ENCODE peak calls at places on chromosomes 3 and 15, in four cellular contexts. One of them, this sample, is unnamed.

GRCh38 chr15:73598540-73599195 is 34.5 kb downstream of the NPTN start:
- DNase-seq in IMR-90: peak; percentile 35
- DNase-seq in GM12878: no peak
- DNase-seq in K562: no peak
- DNase-seq in this sample: no peak

GRCh38 chr15:96119734-96120133 is 210.8 kb upstream of the NR2F2 start:
- DNase-seq in IMR-90: no peak
- DNase-seq in GM12878: no peak
- DNase-seq in K562: peak; percentile 34
- DNase-seq in this sample: no peak

GRCh38 chr15:44193651-44194396 is 1.2 kb downstream of the FRMD5 start:
- DNase-seq in IMR-90: peak; percentile 55
- DNase-seq in GM12878: no peak
- DNase-seq in K562: no peak
- DNase-seq in this sample: peak; percentile 8

GRCh38 chr15:32030795-32031194 is 480 bp downstream of the CHRNA7 start:
- DNase-seq in IMR-90: no peak
- DNase-seq in GM12878: no peak
- DNase-seq in K562: no peak
- DNase-seq in this sample: peak; percentile 16

GRCh38 chr3:105906834-105907233 is 38.0 kb upstream of the CBLB start:
- DNase-seq in IMR-90: peak; percentile 86
- DNase-seq in GM12878: no peak
- DNase-seq in K562: no peak
- DNase-seq in this sample: no peak

GRCh38 chr3:98553751-98554150 is 22.0 kb downstream of the GPR15 start:
- DNase-seq in IMR-90: no peak
- DNase-seq in GM12878: no peak
- DNase-seq in K562: peak; percentile 48
- DNase-seq in this sample: no peak

GRCh38 chr15:26382416-26383086 is 390.3 kb downstream of the GABRB3 start:
- DNase-seq in IMR-90: no peak
- DNase-seq in GM12878: no peak
- DNase-seq in K562: no peak
- DNase-seq in this sample: no peak

GRCh38 chr3:34260266-34260990 is 462.0 kb downstream of the PDCD6IP start:
- DNase-seq in IMR-90: peak; percentile 50
- DNase-seq in GM12878: no peak
- DNase-seq in K562: peak; percentile 60
- DNase-seq in this sample: peak; percentile 54

GRCh38 chr3:149519912-149520311 is 45.4 kb downstream of the TM4SF4 start:
- DNase-seq in IMR-90: no peak
- DNase-seq in GM12878: no peak
- DNase-seq in K562: no peak
- DNase-seq in this sample: no peak

GRCh38 chr3:59432676-59433075 is 382.9 kb upstream of the CFAP20DC start:
- DNase-seq in IMR-90: peak; percentile 24
- DNase-seq in GM12878: no peak
- DNase-seq in K562: no peak
- DNase-seq in this sample: no peak

GRCh38 chr3:13548696-13549512 is at the start of gene FBLN2:
- DNase-seq in IMR-90: no peak
- DNase-seq in GM12878: no peak
- DNase-seq in K562: peak; percentile 70
- DNase-seq in this sample: no peak

GRCh38 chr3:148657470-148657869 is 40.2 kb upstream of the AGTR1 start:
- DNase-seq in IMR-90: no peak
- DNase-seq in GM12878: no peak
- DNase-seq in K562: no peak
- DNase-seq in this sample: no peak

GRCh38 chr3:75254685-75255084 is 409.4 kb upstream of the FRG2C start:
- DNase-seq in IMR-90: no peak
- DNase-seq in GM12878: no peak
- DNase-seq in K562: no peak
- DNase-seq in this sample: no peak

GRCh38 chr3:24128195-24129005 is 183.3 kb downstream of the NR1D2 start:
- DNase-seq in IMR-90: peak; percentile 43
- DNase-seq in GM12878: no peak
- DNase-seq in K562: no peak
- DNase-seq in this sample: no peak

GRCh38 chr3:66819993-66820501 is 178.1 kb upstream of the KBTBD8 start:
- DNase-seq in IMR-90: no peak
- DNase-seq in GM12878: no peak
- DNase-seq in K562: no peak
- DNase-seq in this sample: no peak

GRCh38 chr3:42699511-42699971 is 3.1 kb downstream of the HHATL start:
- DNase-seq in IMR-90: no peak
- DNase-seq in GM12878: no peak
- DNase-seq in K562: no peak
- DNase-seq in this sample: no peak

GRCh38 chr3:93973160-93974126 is at the start of gene PROS1:
- DNase-seq in IMR-90: peak; percentile 68
- DNase-seq in GM12878: no peak
- DNase-seq in K562: peak; percentile 93
- DNase-seq in this sample: peak; percentile 50

GRCh38 chr3:93969997-93970396 is 3.7 kb downstream of the PROS1 start:
- DNase-seq in IMR-90: no peak
- DNase-seq in GM12878: no peak
- DNase-seq in K562: peak; percentile 59
- DNase-seq in this sample: no peak

GRCh38 chr3:93969443-93969842 is 4.3 kb downstream of the PROS1 start:
- DNase-seq in IMR-90: peak; percentile 39
- DNase-seq in GM12878: no peak
- DNase-seq in K562: peak; percentile 48
- DNase-seq in this sample: peak; percentile 6
- TF ChIP-seq ELK1 in IMR-90: no peak
- TF ChIP-seq ELK1 in GM12878: no peak
- TF ChIP-seq ELK1 in K562: no peak
- TF ChIP-seq ELK1 in this sample: no peak

GRCh38 chr3:5186089-5186853 is 1.2 kb upstream of the EDEM1 start:
- DNase-seq in IMR-90: no peak
- DNase-seq in GM12878: no peak
- DNase-seq in K562: peak; percentile 53
- DNase-seq in this sample: no peak
- TF ChIP-seq RCOR1 in IMR-90: no peak
- TF ChIP-seq RCOR1 in GM12878: no peak
- TF ChIP-seq RCOR1 in K562: no peak
- TF ChIP-seq RCOR1 in this sample: no peak

GRCh38 chr3:39254806-39255449 is 24.9 kb downstream of the CX3CR1 start:
- DNase-seq in IMR-90: peak; percentile 43
- DNase-seq in GM12878: no peak
- DNase-seq in K562: no peak
- DNase-seq in this sample: no peak
- H3K4me2 ChIP-seq in IMR-90: peak overlapping the region; percentile 38
- H3K4me2 ChIP-seq in GM12878: peak overlapping the region; percentile 68
- H3K4me2 ChIP-seq in K562: no peak overlapping the region
- H3K4me2 ChIP-seq in this sample: no peak overlapping the region

GRCh38 chr3:11288786-11289637 is 16.8 kb downstream of the ATG7 start:
- DNase-seq in IMR-90: peak; percentile 96
- DNase-seq in GM12878: peak; percentile 71
- DNase-seq in K562: peak; percentile 81
- DNase-seq in this sample: peak; percentile 64
- TF ChIP-seq ELK1 in IMR-90: no peak
- TF ChIP-seq ELK1 in GM12878: no peak
- TF ChIP-seq ELK1 in K562: no peak
- TF ChIP-seq ELK1 in this sample: no peak

GRCh38 chr3:197539651-197540051 is 16.1 kb downstream of the BDH1 start:
- DNase-seq in IMR-90: no peak
- DNase-seq in GM12878: no peak
- DNase-seq in K562: no peak
- DNase-seq in this sample: no peak
- TF ChIP-seq RCOR1 in IMR-90: no peak
- TF ChIP-seq RCOR1 in GM12878: no peak
- TF ChIP-seq RCOR1 in K562: no peak
- TF ChIP-seq RCOR1 in this sample: no peak

GRCh38 chr3:158098834-158099424 is 7.3 kb downstream of the SHOX2 start:
- DNase-seq in IMR-90: no peak
- DNase-seq in GM12878: no peak
- DNase-seq in K562: no peak
- DNase-seq in this sample: no peak
- H3K4me2 ChIP-seq in IMR-90: no peak overlapping the region
- H3K4me2 ChIP-seq in GM12878: no peak overlapping the region
- H3K4me2 ChIP-seq in K562: no peak overlapping the region
- H3K4me2 ChIP-seq in this sample: no peak overlapping the region

GRCh38 chr3:89467886-89468479 is 360.6 kb downstream of the EPHA3 start:
- DNase-seq in IMR-90: no peak
- DNase-seq in GM12878: no peak
- DNase-seq in K562: no peak
- DNase-seq in this sample: no peak
- TF ChIP-seq ELK1 in IMR-90: no peak
- TF ChIP-seq ELK1 in GM12878: no peak
- TF ChIP-seq ELK1 in K562: no peak
- TF ChIP-seq ELK1 in this sample: no peak

This sample was measured in A549.